ENCODE peak calls at places on chromosome 21, in four cellular contexts. C, X, V and S are unnamed samples.

GRCh38 chr21:45862544-45863207 is 118.9 kb upstream of the COL6A1 start:
- DNase-seq in X (no peak), V (no peak), C (no peak), S (no peak)

GRCh38 chr21:46363698-46364097 is 39.7 kb downstream of the PCNT start:
- DNase-seq in V (no peak), C (no peak), X (no peak), S (no peak)

GRCh38 chr21:36079010-36079649 is 9.3 kb downstream of the CBR1 start:
- DNase-seq in X (no peak), C (no peak), V (no peak), S (no peak)

GRCh38 chr21:23398726-23399125 is 2208.6 kb downstream of the MRPL39 start:
- DNase-seq in X (no peak), C (no peak), V (no peak), S (no peak)

GRCh38 chr21:44919111-44919912 is 1.4 kb downstream of the ITGB2 start:
- DNase-seq in X (no peak), V (no peak), C (no peak), S (no peak)

GRCh38 chr21:15289896-15290841 is 225.4 kb upstream of the NRIP1 start:
- DNase-seq in V (peak), C (no peak), X (peak), S (no peak)

GRCh38 chr21:45421846-45422775 is 17.1 kb downstream of the COL18A1 start:
- DNase-seq in V (peak), C (no peak), X (no peak), S (no peak)

GRCh38 chr21:35943752-35944151 is 116.6 kb downstream of the SETD4 start:
- DNase-seq in X (no peak), V (no peak), C (no peak), S (no peak)

GRCh38 chr21:36691539-36692124 is 7.3 kb upstream of the SIM2 start:
- DNase-seq in V (no peak), X (no peak), C (no peak), S (no peak)

GRCh38 chr21:41678944-41679343 is 87.9 kb downstream of the RIPK4 start:
- DNase-seq in C (peak), X (peak), V (peak), S (no peak)

GRCh38 chr21:45126983-45127382 is 52.6 kb downstream of the ADARB1 start:
- DNase-seq in V (no peak), X (no peak), C (no peak), S (no peak)

GRCh38 chr21:20783611-20784010 is 214.6 kb upstream of the NCAM2 start:
- DNase-seq in C (no peak), X (no peak), V (no peak), S (no peak)

GRCh38 chr21:36260030-36260787 is 59.8 kb upstream of the MORC3 start:
- DNase-seq in X (no peak), V (no peak), C (peak), S (no peak)

GRCh38 chr21:46425566-46425965 is 33.1 kb upstream of the DIP2A start:
- DNase-seq in V (no peak), C (no peak), X (no peak), S (no peak)

GRCh38 chr21:25496825-25497482 is 110.3 kb downstream of the MRPL39 start:
- DNase-seq in X (no peak), C (no peak), V (no peak), S (no peak)

GRCh38 chr21:44666401-44667320 is at the start of gene KRTAP12-2:
- DNase-seq in C (no peak), V (no peak), X (no peak), S (no peak)

GRCh38 chr21:33069645-33069993 is 322 bp upstream of the OLIG1 start:
- DNase-seq in V (no peak), X (no peak), C (no peak), S (no peak)

GRCh38 chr21:33071878-33072306 is 2.0 kb downstream of the OLIG1 start:
- DNase-seq in V (no peak), C (no peak), X (peak), S (no peak)

GRCh38 chr21:33070921-33071877 is 1.3 kb downstream of the OLIG1 start:
- DNase-seq in C (no peak), V (no peak), X (peak), S (no peak)

GRCh38 chr21:33069243-33069642 is 698 bp upstream of the OLIG1 start:
- DNase-seq in X (no peak), C (no peak), V (no peak), S (no peak)

DNA sequence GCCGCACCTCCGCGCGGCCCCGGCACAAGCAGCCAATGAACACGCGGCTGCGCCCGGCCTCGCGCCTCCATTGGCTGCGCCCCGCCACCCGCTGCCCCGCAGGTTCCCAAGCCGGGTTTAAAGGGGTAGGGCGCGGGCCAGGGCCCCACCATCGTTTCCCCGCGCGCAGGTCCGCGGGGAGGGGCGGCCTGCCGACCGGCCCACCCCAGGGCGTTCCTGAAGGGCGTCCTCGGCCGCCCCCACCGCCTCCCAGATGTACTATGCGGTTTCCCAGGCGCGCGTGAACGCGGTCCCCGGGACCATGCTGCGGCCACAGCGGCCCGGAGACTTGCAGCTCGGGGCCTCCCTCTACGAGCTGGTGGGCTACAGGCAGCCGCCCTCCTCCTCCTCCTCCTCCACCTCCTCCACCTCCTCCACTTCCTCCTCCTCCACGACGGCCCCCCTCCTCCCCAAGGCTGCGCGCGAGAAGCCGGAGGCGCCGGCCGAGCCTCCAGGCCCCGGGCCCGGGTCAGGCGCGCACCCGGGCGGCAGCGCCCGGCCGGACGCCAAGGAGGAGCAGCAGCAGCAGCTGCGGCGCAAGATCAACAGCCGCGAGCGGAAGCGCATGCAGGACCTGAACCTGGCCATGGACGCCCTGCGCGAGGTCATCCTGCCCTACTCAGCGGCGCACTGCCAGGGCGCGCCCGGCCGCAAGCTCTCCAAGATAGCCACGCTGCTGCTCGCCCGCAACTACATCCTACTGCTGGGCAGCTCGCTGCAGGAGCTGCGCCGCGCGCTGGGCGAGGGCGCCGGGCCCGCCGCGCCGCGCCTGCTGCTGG is at the start of gene OLIG1:
- DNase-seq in C (no peak), V (no peak), X (peak), S (no peak)
- H3K4me3 ChIP-seq in C (no peak), V (peak), X (peak), S (peak)

DNA sequence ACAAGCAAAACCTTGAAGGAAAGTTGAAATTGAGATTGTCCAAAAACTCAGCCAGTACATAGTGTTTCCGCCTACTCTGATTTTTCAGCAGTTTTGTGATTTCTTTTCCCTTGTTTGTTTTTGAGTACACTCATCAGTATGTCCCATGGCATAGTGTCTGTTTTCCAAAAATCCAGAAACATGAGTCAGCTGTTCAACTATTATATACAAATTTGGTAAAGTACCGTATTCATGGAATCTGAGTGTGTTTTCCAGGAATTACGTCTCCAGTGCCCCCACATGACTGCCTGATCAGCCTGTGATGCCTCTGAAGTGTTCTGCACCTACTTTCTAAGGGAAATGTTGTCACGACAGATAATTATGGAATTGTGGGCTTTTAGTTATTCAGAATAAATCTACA is 186.8 kb downstream of the LTN1 start:
- DNase-seq in C (no peak), X (no peak), V (no peak), S (no peak)
- TF ChIP-seq POLR2AphosphoS5 in C (no peak), X (no peak), V (peak), S (peak)

DNA sequence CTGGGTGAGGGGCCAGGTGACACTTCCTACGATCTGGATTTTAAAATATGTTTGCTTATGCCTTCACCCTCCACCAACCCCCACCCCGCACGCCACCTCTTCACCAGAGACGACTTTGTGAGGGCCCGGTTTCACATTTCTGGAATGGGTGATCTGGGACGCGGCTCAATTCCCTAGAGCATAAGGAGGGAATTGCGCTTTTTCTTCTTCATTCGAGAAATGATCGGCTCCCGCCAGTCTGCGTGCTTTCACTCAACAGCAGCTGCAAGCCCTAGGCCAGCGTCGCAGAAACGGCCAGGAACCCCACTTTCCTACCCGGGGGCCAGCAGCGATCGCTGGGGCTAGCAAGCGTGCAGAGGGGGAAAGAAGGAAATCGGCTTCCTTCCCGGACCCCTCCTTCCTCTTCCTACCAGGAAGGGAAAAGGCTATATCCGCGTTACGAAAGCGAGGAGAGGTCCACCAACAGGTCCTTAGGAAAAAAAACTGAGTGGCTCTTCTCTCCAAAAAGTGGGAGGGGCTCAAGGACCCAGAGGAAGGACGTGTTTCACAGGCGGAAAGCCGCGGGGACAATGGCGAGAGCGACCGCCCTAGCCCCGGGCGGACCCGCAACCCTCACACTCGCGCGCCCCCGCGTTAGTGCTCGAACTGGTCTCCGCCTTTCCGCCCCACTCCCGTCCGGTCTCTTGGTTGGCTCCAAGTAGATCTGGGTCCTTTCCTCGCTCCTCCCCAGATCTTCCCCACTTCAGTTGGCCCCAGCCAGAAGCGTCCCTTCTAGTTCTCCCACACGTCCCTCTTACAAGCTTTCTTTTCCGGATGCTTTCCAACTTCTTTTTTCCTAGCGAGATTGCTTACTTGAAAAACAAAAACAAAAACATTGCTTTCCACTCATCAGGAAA is 1.1 kb upstream of the ADAMTS1 start:
- DNase-seq in X (peak), V (peak), C (no peak), S (no peak)
- H3K4me3 ChIP-seq in X (peak), V (peak), C (no peak), S (peak)

DNA sequence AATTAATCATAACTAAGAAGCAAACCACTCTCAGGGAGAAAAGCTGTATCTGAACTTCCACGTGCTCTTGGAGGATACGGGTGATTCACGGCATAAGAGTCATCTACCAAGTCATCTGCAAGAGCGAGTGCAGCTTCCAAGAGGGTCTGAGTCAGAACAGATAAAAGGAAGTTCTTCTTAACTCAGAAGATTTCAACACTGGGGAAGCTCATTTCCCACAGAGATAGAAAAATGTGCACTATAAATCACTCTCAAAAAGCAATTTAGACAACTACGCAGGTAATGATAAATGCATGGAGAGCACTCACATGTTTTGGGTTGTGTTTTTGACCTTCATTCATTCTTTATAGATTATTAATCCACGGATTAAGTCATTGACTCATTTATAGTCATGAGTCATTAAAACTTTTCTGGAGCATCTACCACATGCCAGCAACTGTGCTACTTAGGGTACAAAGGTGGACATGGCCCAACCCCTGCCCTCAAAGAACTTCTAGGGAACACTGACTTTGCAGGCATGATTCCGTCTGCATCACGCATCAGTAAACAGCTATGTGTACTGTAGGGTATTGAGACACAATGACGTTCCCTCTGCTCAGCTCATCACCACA is 20.8 kb downstream of the KCNJ15 start:
- DNase-seq in X (no peak), C (no peak), V (peak), S (no peak)
- TF ChIP-seq POLR2AphosphoS5 in X (no peak), C (no peak), V (peak), S (no peak)

DNA sequence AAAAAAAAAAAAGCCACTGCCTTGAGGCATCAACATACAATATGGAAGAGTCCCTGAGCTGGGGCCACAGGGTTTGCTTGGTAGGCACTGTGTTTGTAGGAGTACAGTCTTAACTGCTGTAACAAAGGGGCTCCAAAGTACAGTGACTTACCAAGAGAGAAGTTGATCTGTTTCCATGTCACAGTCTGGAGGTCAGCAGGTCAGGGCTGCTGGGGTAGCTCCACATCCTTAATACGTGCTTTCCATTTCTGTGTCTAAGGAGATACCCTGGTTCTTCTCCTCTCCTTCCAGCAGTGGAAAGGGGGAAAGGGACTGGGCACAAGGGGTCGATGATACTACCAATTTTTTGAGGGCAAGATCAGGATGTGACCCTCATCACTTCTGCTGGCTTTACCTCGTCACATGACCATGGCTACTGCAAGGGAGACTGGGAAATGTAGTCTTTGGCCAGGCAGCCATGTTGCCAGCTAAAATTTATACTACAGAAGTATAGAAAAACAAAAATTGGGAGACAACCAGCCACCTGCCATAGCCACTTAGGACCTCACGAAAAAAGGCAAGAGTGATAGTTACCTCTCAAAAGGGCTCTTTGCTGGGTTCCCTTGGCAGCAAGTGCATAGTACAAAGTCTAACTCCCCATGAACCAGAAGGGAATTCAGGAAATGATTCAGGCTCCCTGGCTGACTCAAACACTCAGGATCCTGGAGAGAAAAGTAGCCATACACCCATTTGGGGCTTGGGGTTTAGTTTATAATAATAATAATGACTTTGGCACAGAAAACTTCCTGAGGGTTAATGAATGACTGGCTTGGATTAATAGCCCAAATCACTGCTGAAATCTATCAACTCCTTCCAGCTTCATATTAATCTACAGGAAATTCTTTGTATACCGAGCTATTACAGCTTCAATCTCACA is 52.7 kb upstream of the ATP5PO start:
- DNase-seq in V (no peak), X (peak), C (no peak), S (no peak)
- H3K4me3 ChIP-seq in V (no peak), X (peak), C (no peak), S (no peak)

DNA sequence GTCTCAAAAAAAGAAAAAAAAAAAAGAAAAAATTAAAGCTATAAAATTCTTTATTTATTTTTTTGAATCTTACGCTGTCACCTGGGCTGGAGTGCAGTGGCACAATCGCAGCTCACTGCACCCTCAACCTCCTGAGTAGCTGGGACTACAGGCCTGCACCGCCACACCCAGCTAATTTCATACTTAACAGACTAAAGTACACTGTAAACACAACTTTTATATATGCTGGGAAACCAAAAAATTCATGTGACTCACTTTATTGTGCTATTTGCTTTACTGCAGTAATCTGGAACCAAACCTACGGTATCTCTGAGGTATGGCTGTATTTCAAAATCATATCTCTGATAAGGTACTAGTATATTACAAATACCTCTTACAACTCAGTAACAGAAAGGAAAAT is 40.3 kb downstream of the HSF2BP start:
- DNase-seq in C (no peak), X (no peak), V (no peak), S (no peak)
- TF ChIP-seq POLR2AphosphoS5 in C (no peak), X (no peak), V (no peak), S (no peak)

GRCh38 chr21:37746849-37747248 is 169.4 kb downstream of the KCNJ6 start:
- DNase-seq in V (no peak), X (no peak), C (no peak), S (no peak)

GRCh38 chr21:37737996-37738395 is 178.3 kb downstream of the KCNJ6 start:
- DNase-seq in V (no peak), X (no peak), C (no peak), S (no peak)

GRCh38 chr21:37742115-37742514 is 174.1 kb downstream of the KCNJ6 start:
- DNase-seq in V (no peak), X (no peak), C (no peak), S (no peak)

GRCh38 chr21:37737497-37737896 is 178.8 kb downstream of the KCNJ6 start:
- DNase-seq in X (no peak), C (no peak), V (no peak), S (no peak)

DNA sequence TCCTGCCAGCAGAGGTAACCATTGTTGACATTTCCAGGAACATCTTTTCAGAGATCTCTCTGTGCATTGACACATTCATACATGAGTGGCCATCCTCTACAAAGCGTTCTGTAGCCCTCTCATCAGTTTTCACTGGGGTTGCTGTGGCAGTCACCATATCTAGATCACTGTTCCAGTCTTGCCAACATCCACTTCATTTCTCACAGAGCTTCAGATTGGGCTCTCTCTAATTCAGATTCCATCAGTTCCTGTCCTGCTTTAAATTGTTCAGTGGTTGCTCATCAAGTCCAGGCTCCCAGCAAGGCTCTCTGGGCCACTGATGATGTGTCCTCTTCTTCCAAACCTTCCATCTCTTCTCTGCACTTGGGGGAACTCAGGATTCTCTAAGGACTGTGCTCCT is 173.7 kb downstream of the KCNJ6 start:
- DNase-seq in X (no peak), C (no peak), V (no peak), S (no peak)
- H3K4me3 ChIP-seq in X (no peak), C (no peak), V (no peak), S (no peak)